ENCODE peak calls at places on chromosomes 3 and 15, in ten cellular contexts. J, X, S, B, G, E, F, R, Y and K are unnamed samples.

GRCh38 chr15:90393040-90393439 is 5.0 kb downstream of the IQGAP1 start:
- DNase-seq in J (no peak), X (no peak), S (no peak), B (no peak), G (no peak), E (no peak), F (no peak), R (no peak), Y (no peak), K (no peak)

GRCh38 chr15:29115093-29115991 is 154.3 kb downstream of the NSMCE3 start:
- DNase-seq in J (no peak), X (no peak), S (no peak), B (no peak), G (no peak), E (no peak), F (no peak), R (no peak), Y (no peak), K (peak; percentile 16)

GRCh38 chr3:152524198-152525140 is 255.7 kb downstream of the MBNL1 start:
- DNase-seq in J (no peak), X (peak; percentile 62), S (peak; percentile 36), B (no peak), G (peak; percentile 56), E (no peak), F (no peak), R (peak; percentile 63), Y (no peak), K (peak; percentile 66)

GRCh38 chr15:98853593-98854420 is 153.8 kb downstream of the PGPEP1L start:
- DNase-seq in J (no peak), X (no peak), S (no peak), B (no peak), G (no peak), E (peak; percentile 48), F (no peak), R (peak; percentile 55), Y (no peak), K (peak; percentile 43)

GRCh38 chr15:36484038-36484778 is 95.2 kb upstream of the CDIN1 start:
- DNase-seq in J (no peak), X (peak; percentile 87), S (no peak), B (no peak), G (no peak), E (no peak), F (no peak), R (peak; percentile 50), Y (no peak), K (peak; percentile 39)

GRCh38 chr3:142417302-142417701 is 30.5 kb downstream of the XRN1 start:
- DNase-seq in J (no peak), X (no peak), S (no peak), B (no peak), G (no peak), E (no peak), F (no peak), R (no peak), Y (no peak), K (no peak)

GRCh38 chr3:9913601-9914000 is 3.3 kb upstream of the IL17RC start:
- DNase-seq in J (no peak), X (no peak), S (no peak), B (no peak), G (peak; percentile 7), E (no peak), F (no peak), R (no peak), Y (no peak), K (no peak)

GRCh38 chr3:1726741-1727140 is 371.9 kb upstream of the CNTN4 start:
- DNase-seq in J (no peak), X (no peak), S (no peak), B (no peak), G (no peak), E (no peak), F (no peak), R (no peak), Y (no peak), K (no peak)

GRCh38 chr15:56568466-56569167 is 103.7 kb upstream of the MNS1 start:
- DNase-seq in J (no peak), X (no peak), S (no peak), B (no peak), G (no peak), E (no peak), F (no peak), R (no peak), Y (no peak), K (no peak)

GRCh38 chr15:43901485-43901884 is 74.7 kb downstream of the WDR76 start:
- DNase-seq in J (no peak), X (no peak), S (no peak), B (no peak), G (no peak), E (no peak), F (no peak), R (no peak), Y (no peak), K (no peak)

GRCh38 chr3:72960812-72961518 is 35.6 kb upstream of the PPP4R2 start:
- DNase-seq in J (no peak), X (peak; percentile 74), S (no peak), B (no peak), G (no peak), E (no peak), F (no peak), R (peak; percentile 17), Y (no peak), K (no peak)

GRCh38 chr3:153159771-153160397 is 2.1 kb upstream of the RAP2B start:
- DNase-seq in J (no peak), X (no peak), S (no peak), B (no peak), G (no peak), E (no peak), F (no peak), R (no peak), Y (no peak), K (no peak)

GRCh38 chr3:106144051-106144450 is 275.2 kb upstream of the CBLB start:
- DNase-seq in J (no peak), X (peak; percentile 55), S (no peak), B (no peak), G (no peak), E (no peak), F (no peak), R (peak; percentile 9), Y (no peak), K (no peak)

GRCh38 chr3:13158871-13159270 is 85.6 kb upstream of the IQSEC1 start:
- DNase-seq in J (no peak), X (no peak), S (no peak), B (no peak), G (no peak), E (no peak), F (no peak), R (no peak), Y (no peak), K (no peak)

GRCh38 chr15:77907824-77908751 is 169.4 kb downstream of the TBC1D2B start:
- DNase-seq in J (no peak), X (peak; percentile 18), S (peak; percentile 75), B (peak; percentile 19), G (peak; percentile 23), E (no peak), F (no peak), R (peak; percentile 81), Y (no peak), K (peak; percentile 50)

GRCh38 chr3:150603888-150604319 is 783 bp downstream of the SELENOT start:
- DNase-seq in J (no peak), X (no peak), S (no peak), B (no peak), G (no peak), E (no peak), F (no peak), R (no peak), Y (no peak), K (no peak)

GRCh38 chr3:186385856-186386602 is 24.0 kb upstream of the DGKG start:
- DNase-seq in J (no peak), X (no peak), S (no peak), B (no peak), G (no peak), E (no peak), F (no peak), R (no peak), Y (no peak), K (no peak)

GRCh38 chr3:175357758-175358157 is 498.6 kb downstream of the NAALADL2 start:
- DNase-seq in J (no peak), X (no peak), S (no peak), B (no peak), G (no peak), E (no peak), F (no peak), R (peak; percentile 32), Y (no peak), K (no peak)

GRCh38 chr15:57554821-57555185 is 36.9 kb upstream of the MYZAP start:
- DNase-seq in J (no peak), X (no peak), S (no peak), B (no peak), G (peak; percentile 78), E (no peak), F (no peak), R (no peak), Y (no peak), K (no peak)

GRCh38 chr3:191290311-191291025 is 38.7 kb upstream of the CCDC50 start:
- DNase-seq in J (no peak), X (no peak), S (no peak), B (no peak), G (no peak), E (no peak), F (no peak), R (peak; percentile 45), Y (no peak), K (peak; percentile 10)

GRCh38 chr3:124606180-124606579 is 124.1 kb upstream of the UMPS start:
- DNase-seq in J (no peak), X (no peak), S (no peak), B (no peak), G (no peak), E (no peak), F (no peak), R (no peak), Y (no peak), K (no peak)

GRCh38 chr15:75532413-75533250 is 46.5 kb downstream of the PTPN9 start:
- DNase-seq in J (peak; percentile 33), X (peak; percentile 88), S (no peak), B (no peak), G (no peak), E (peak; percentile 68), F (no peak), R (peak; percentile 70), Y (no peak), K (peak; percentile 93)

GRCh38 chr3:144843099-144843498 is 871.5 kb downstream of the DIPK2A start:
- DNase-seq in J (no peak), X (no peak), S (no peak), B (no peak), G (no peak), E (no peak), F (no peak), R (peak; percentile 18), Y (no peak), K (peak; percentile 5)

GRCh38 chr3:17740703-17741102 is 1.7 kb downstream of the TBC1D5 start:
- DNase-seq in J (no peak), X (peak; percentile 83), S (no peak), B (no peak), G (peak; percentile 19), E (no peak), F (no peak), R (peak; percentile 39), Y (no peak), K (peak; percentile 40)

GRCh38 chr3:108489776-108490175 is 20.6 kb downstream of the MYH15 start:
- DNase-seq in J (peak; percentile 52), X (peak; percentile 51), S (peak; percentile 29), B (no peak), G (peak; percentile 13), E (no peak), F (peak; percentile 2), R (peak; percentile 54), Y (no peak), K (peak; percentile 43)

GRCh38 chr3:120557115-120557514 is 39.0 kb upstream of the NDUFB4 start:
- DNase-seq in J (no peak), X (no peak), S (no peak), B (no peak), G (no peak), E (no peak), F (no peak), R (no peak), Y (no peak), K (no peak)

GRCh38 chr3:175398676-175399075 is 539.5 kb downstream of the NAALADL2 start:
- DNase-seq in J (no peak), X (peak; percentile 88), S (no peak), B (no peak), G (no peak), E (no peak), F (no peak), R (peak; percentile 27), Y (no peak), K (peak; percentile 25)

GRCh38 chr3:125608419-125608818 is 13.1 kb upstream of the OSBPL11 start:
- DNase-seq in J (no peak), X (no peak), S (no peak), B (no peak), G (no peak), E (no peak), F (no peak), R (no peak), Y (no peak), K (no peak)